ENCODE peak calls at places on chromosomes 13 and 19, in ten cellular contexts. One of them, this sample, is unnamed.

GRCh38 chr19:2782357-2782935 is 627 bp downstream of the SGTA start:
- DNase-seq in PC-9: no peak
- DNase-seq in dorsolateral prefrontal cortex: no peak
- DNase-seq in cardiac muscle cell: no peak
- DNase-seq in A549: no peak
- DNase-seq in AG09319: no peak
- DNase-seq in upper lobe of right lung: no peak
- DNase-seq in neural crest cell: no peak
- DNase-seq in uterus: no peak
- DNase-seq in left ventricle myocardium inferior: no peak
- DNase-seq in this sample: peak

GRCh38 chr13:61756031-61756430 is 340.4 kb upstream of the PCDH20 start:
- DNase-seq in AG09319: no peak
- DNase-seq in neural crest cell: no peak
- DNase-seq in dorsolateral prefrontal cortex: no peak
- DNase-seq in cardiac muscle cell: no peak
- DNase-seq in uterus: no peak
- DNase-seq in left ventricle myocardium inferior: no peak
- DNase-seq in PC-9: no peak
- DNase-seq in A549: no peak
- DNase-seq in upper lobe of right lung: no peak
- DNase-seq in this sample: no peak

GRCh38 chr13:32309312-32309711 is 5.9 kb downstream of the ZAR1L start:
- DNase-seq in neural crest cell: no peak
- DNase-seq in PC-9: no peak
- DNase-seq in AG09319: no peak
- DNase-seq in upper lobe of right lung: no peak
- DNase-seq in left ventricle myocardium inferior: no peak
- DNase-seq in dorsolateral prefrontal cortex: no peak
- DNase-seq in A549: no peak
- DNase-seq in cardiac muscle cell: no peak
- DNase-seq in uterus: no peak
- DNase-seq in this sample: no peak

GRCh38 chr19:6186435-6186834 is 51.0 kb downstream of the ACSBG2 start:
- DNase-seq in neural crest cell: no peak
- DNase-seq in uterus: peak
- DNase-seq in PC-9: no peak
- DNase-seq in cardiac muscle cell: no peak
- DNase-seq in AG09319: no peak
- DNase-seq in left ventricle myocardium inferior: no peak
- DNase-seq in dorsolateral prefrontal cortex: no peak
- DNase-seq in A549: no peak
- DNase-seq in upper lobe of right lung: no peak
- DNase-seq in this sample: no peak

GRCh38 chr19:5430237-5430636 is 25.0 kb upstream of the ZNRF4 start:
- DNase-seq in PC-9: no peak
- DNase-seq in uterus: no peak
- DNase-seq in dorsolateral prefrontal cortex: no peak
- DNase-seq in neural crest cell: no peak
- DNase-seq in A549: no peak
- DNase-seq in left ventricle myocardium inferior: no peak
- DNase-seq in AG09319: no peak
- DNase-seq in upper lobe of right lung: no peak
- DNase-seq in cardiac muscle cell: no peak
- DNase-seq in this sample: no peak

GRCh38 chr13:75307370-75307984 is 174.5 kb downstream of the TBC1D4 start:
- DNase-seq in PC-9: no peak
- DNase-seq in AG09319: no peak
- DNase-seq in uterus: no peak
- DNase-seq in cardiac muscle cell: no peak
- DNase-seq in upper lobe of right lung: no peak
- DNase-seq in left ventricle myocardium inferior: no peak
- DNase-seq in A549: no peak
- DNase-seq in dorsolateral prefrontal cortex: no peak
- DNase-seq in neural crest cell: no peak
- DNase-seq in this sample: no peak

GRCh38 chr19:13396256-13397080 is 109.8 kb downstream of the CACNA1A start:
- DNase-seq in cardiac muscle cell: peak
- DNase-seq in PC-9: no peak
- DNase-seq in upper lobe of right lung: no peak
- DNase-seq in A549: peak
- DNase-seq in neural crest cell: peak
- DNase-seq in AG09319: peak
- DNase-seq in dorsolateral prefrontal cortex: peak
- DNase-seq in uterus: peak
- DNase-seq in left ventricle myocardium inferior: peak
- DNase-seq in this sample: peak

GRCh38 chr19:15231256-15231655 is 992 bp downstream of the EPHX3 start:
- DNase-seq in dorsolateral prefrontal cortex: no peak
- DNase-seq in neural crest cell: no peak
- DNase-seq in PC-9: peak
- DNase-seq in cardiac muscle cell: no peak
- DNase-seq in left ventricle myocardium inferior: no peak
- DNase-seq in uterus: no peak
- DNase-seq in upper lobe of right lung: no peak
- DNase-seq in AG09319: no peak
- DNase-seq in A549: no peak
- DNase-seq in this sample: no peak

GRCh38 chr19:17423429-17424208 is 3.8 kb downstream of the MVB12A start:
- DNase-seq in uterus: no peak
- DNase-seq in upper lobe of right lung: no peak
- DNase-seq in dorsolateral prefrontal cortex: no peak
- DNase-seq in A549: no peak
- DNase-seq in AG09319: no peak
- DNase-seq in cardiac muscle cell: no peak
- DNase-seq in left ventricle myocardium inferior: no peak
- DNase-seq in neural crest cell: no peak
- DNase-seq in PC-9: no peak
- DNase-seq in this sample: no peak

GRCh38 chr19:17420267-17420924 is 549 bp downstream of the MVB12A start:
- DNase-seq in AG09319: no peak
- DNase-seq in neural crest cell: peak
- DNase-seq in A549: peak
- DNase-seq in PC-9: no peak
- DNase-seq in cardiac muscle cell: peak
- DNase-seq in uterus: peak
- DNase-seq in dorsolateral prefrontal cortex: peak
- DNase-seq in upper lobe of right lung: peak
- DNase-seq in left ventricle myocardium inferior: peak
- DNase-seq in this sample: peak

GRCh38 chr19:17421942-17422341 is 2.1 kb downstream of the MVB12A start:
- DNase-seq in AG09319: no peak
- DNase-seq in PC-9: no peak
- DNase-seq in left ventricle myocardium inferior: no peak
- DNase-seq in upper lobe of right lung: no peak
- DNase-seq in cardiac muscle cell: no peak
- DNase-seq in dorsolateral prefrontal cortex: no peak
- DNase-seq in neural crest cell: no peak
- DNase-seq in uterus: no peak
- DNase-seq in A549: no peak
- DNase-seq in this sample: no peak

GRCh38 chr19:17429661-17430101 is 9.8 kb downstream of the MVB12A start:
- DNase-seq in AG09319: no peak
- DNase-seq in upper lobe of right lung: no peak
- DNase-seq in cardiac muscle cell: no peak
- DNase-seq in uterus: peak
- DNase-seq in A549: no peak
- DNase-seq in PC-9: no peak
- DNase-seq in left ventricle myocardium inferior: no peak
- DNase-seq in dorsolateral prefrontal cortex: peak
- DNase-seq in neural crest cell: no peak
- DNase-seq in this sample: no peak

GRCh38 chr19:17424743-17425365 is 5.0 kb downstream of the MVB12A start:
- DNase-seq in dorsolateral prefrontal cortex: no peak
- DNase-seq in uterus: no peak
- DNase-seq in left ventricle myocardium inferior: no peak
- DNase-seq in neural crest cell: peak
- DNase-seq in PC-9: no peak
- DNase-seq in upper lobe of right lung: no peak
- DNase-seq in A549: peak
- DNase-seq in cardiac muscle cell: peak
- DNase-seq in AG09319: no peak
- DNase-seq in this sample: peak
- TF ChIP-seq CTCF in dorsolateral prefrontal cortex: peak
- TF ChIP-seq CTCF in uterus: peak
- TF ChIP-seq CTCF in left ventricle myocardium inferior: peak
- TF ChIP-seq CTCF in neural crest cell: peak
- TF ChIP-seq CTCF in PC-9: peak
- TF ChIP-seq CTCF in upper lobe of right lung: peak
- TF ChIP-seq CTCF in A549: peak
- TF ChIP-seq CTCF in cardiac muscle cell: peak
- TF ChIP-seq CTCF in AG09319: peak
- TF ChIP-seq CTCF in this sample: peak

GRCh38 chr13:105139380-105140285 is 1395.8 kb downstream of the EFNB2 start:
- DNase-seq in AG09319: no peak
- DNase-seq in A549: peak
- DNase-seq in PC-9: peak
- DNase-seq in upper lobe of right lung: peak
- DNase-seq in dorsolateral prefrontal cortex: peak
- DNase-seq in uterus: no peak
- DNase-seq in left ventricle myocardium inferior: peak
- DNase-seq in cardiac muscle cell: peak
- DNase-seq in neural crest cell: no peak
- DNase-seq in this sample: peak
- TF ChIP-seq CTCF in AG09319: no peak
- TF ChIP-seq CTCF in A549: peak
- TF ChIP-seq CTCF in PC-9: peak
- TF ChIP-seq CTCF in upper lobe of right lung: peak
- TF ChIP-seq CTCF in dorsolateral prefrontal cortex: no peak
- TF ChIP-seq CTCF in uterus: no peak
- TF ChIP-seq CTCF in left ventricle myocardium inferior: peak
- TF ChIP-seq CTCF in cardiac muscle cell: peak
- TF ChIP-seq CTCF in neural crest cell: no peak
- TF ChIP-seq CTCF in this sample: peak

GRCh38 chr19:29256516-29256915 is 43.6 kb upstream of the UQCRFS1 start:
- DNase-seq in upper lobe of right lung: peak
- DNase-seq in AG09319: no peak
- DNase-seq in left ventricle myocardium inferior: no peak
- DNase-seq in uterus: no peak
- DNase-seq in cardiac muscle cell: no peak
- DNase-seq in PC-9: no peak
- DNase-seq in neural crest cell: no peak
- DNase-seq in A549: no peak
- DNase-seq in dorsolateral prefrontal cortex: no peak
- DNase-seq in this sample: no peak

GRCh38 chr19:29262085-29262484 is 49.1 kb upstream of the UQCRFS1 start:
- DNase-seq in dorsolateral prefrontal cortex: no peak
- DNase-seq in cardiac muscle cell: no peak
- DNase-seq in upper lobe of right lung: no peak
- DNase-seq in uterus: no peak
- DNase-seq in A549: no peak
- DNase-seq in AG09319: no peak
- DNase-seq in left ventricle myocardium inferior: no peak
- DNase-seq in neural crest cell: no peak
- DNase-seq in PC-9: no peak
- DNase-seq in this sample: no peak

GRCh38 chr19:29260477-29261317 is 47.7 kb upstream of the UQCRFS1 start:
- DNase-seq in upper lobe of right lung: no peak
- DNase-seq in neural crest cell: peak
- DNase-seq in A549: peak
- DNase-seq in left ventricle myocardium inferior: no peak
- DNase-seq in dorsolateral prefrontal cortex: peak
- DNase-seq in AG09319: no peak
- DNase-seq in cardiac muscle cell: peak
- DNase-seq in uterus: no peak
- DNase-seq in PC-9: no peak
- DNase-seq in this sample: peak

GRCh38 chr19:29259867-29260281 is 46.9 kb upstream of the UQCRFS1 start:
- DNase-seq in left ventricle myocardium inferior: no peak
- DNase-seq in upper lobe of right lung: no peak
- DNase-seq in PC-9: no peak
- DNase-seq in uterus: no peak
- DNase-seq in cardiac muscle cell: peak
- DNase-seq in neural crest cell: no peak
- DNase-seq in A549: no peak
- DNase-seq in dorsolateral prefrontal cortex: no peak
- DNase-seq in AG09319: no peak
- DNase-seq in this sample: no peak

GRCh38 chr19:29259153-29259552 is 46.2 kb upstream of the UQCRFS1 start:
- DNase-seq in dorsolateral prefrontal cortex: no peak
- DNase-seq in PC-9: no peak
- DNase-seq in upper lobe of right lung: no peak
- DNase-seq in A549: peak
- DNase-seq in AG09319: no peak
- DNase-seq in cardiac muscle cell: no peak
- DNase-seq in neural crest cell: no peak
- DNase-seq in left ventricle myocardium inferior: no peak
- DNase-seq in uterus: no peak
- DNase-seq in this sample: no peak
- TF ChIP-seq CTCF in dorsolateral prefrontal cortex: no peak
- TF ChIP-seq CTCF in PC-9: peak
- TF ChIP-seq CTCF in upper lobe of right lung: no peak
- TF ChIP-seq CTCF in A549: peak
- TF ChIP-seq CTCF in AG09319: peak
- TF ChIP-seq CTCF in cardiac muscle cell: peak
- TF ChIP-seq CTCF in neural crest cell: peak
- TF ChIP-seq CTCF in left ventricle myocardium inferior: no peak
- TF ChIP-seq CTCF in uterus: no peak
- TF ChIP-seq CTCF in this sample: no peak

GRCh38 chr19:19111967-19112580 is 26.2 kb downstream of the TMEM161A start:
- DNase-seq in PC-9: no peak
- DNase-seq in upper lobe of right lung: no peak
- DNase-seq in uterus: no peak
- DNase-seq in cardiac muscle cell: no peak
- DNase-seq in neural crest cell: no peak
- DNase-seq in left ventricle myocardium inferior: no peak
- DNase-seq in AG09319: no peak
- DNase-seq in A549: no peak
- DNase-seq in dorsolateral prefrontal cortex: no peak
- DNase-seq in this sample: no peak

GRCh38 chr19:19113040-19113541 is 25.2 kb downstream of the TMEM161A start:
- DNase-seq in cardiac muscle cell: peak
- DNase-seq in uterus: no peak
- DNase-seq in PC-9: peak
- DNase-seq in AG09319: no peak
- DNase-seq in A549: peak
- DNase-seq in upper lobe of right lung: no peak
- DNase-seq in neural crest cell: no peak
- DNase-seq in left ventricle myocardium inferior: no peak
- DNase-seq in dorsolateral prefrontal cortex: no peak
- DNase-seq in this sample: peak

GRCh38 chr19:19119325-19120237 is 18.7 kb downstream of the TMEM161A start:
- DNase-seq in PC-9: no peak
- DNase-seq in uterus: no peak
- DNase-seq in neural crest cell: no peak
- DNase-seq in AG09319: no peak
- DNase-seq in dorsolateral prefrontal cortex: no peak
- DNase-seq in upper lobe of right lung: no peak
- DNase-seq in cardiac muscle cell: no peak
- DNase-seq in left ventricle myocardium inferior: no peak
- DNase-seq in A549: no peak
- DNase-seq in this sample: no peak

GRCh38 chr19:19120308-19121156 is 17.7 kb downstream of the TMEM161A start:
- DNase-seq in uterus: peak
- DNase-seq in dorsolateral prefrontal cortex: no peak
- DNase-seq in AG09319: no peak
- DNase-seq in neural crest cell: peak
- DNase-seq in upper lobe of right lung: no peak
- DNase-seq in A549: peak
- DNase-seq in PC-9: peak
- DNase-seq in cardiac muscle cell: peak
- DNase-seq in left ventricle myocardium inferior: no peak
- DNase-seq in this sample: peak

DNA sequence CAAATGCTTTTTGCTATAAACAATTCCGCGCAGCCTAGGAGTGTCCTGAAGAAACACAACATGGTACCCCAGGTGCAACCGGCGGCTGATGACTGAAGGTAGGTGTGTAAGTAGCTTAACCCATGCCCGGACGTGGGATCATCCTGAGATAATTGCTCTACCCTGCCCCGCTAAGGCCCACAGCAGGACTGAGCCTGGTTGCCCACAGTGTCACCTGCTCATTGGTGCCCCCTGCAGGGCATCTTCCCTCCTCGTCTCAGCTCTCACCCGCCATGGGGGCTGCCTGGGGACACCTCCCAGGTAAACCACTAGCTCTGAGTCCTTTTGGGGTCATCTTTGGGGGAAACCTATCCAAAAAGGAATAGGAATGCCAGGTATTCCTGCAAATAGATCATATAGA is 22.3 kb downstream of the TMEM161A start:
- DNase-seq in A549: peak
- DNase-seq in cardiac muscle cell: peak
- DNase-seq in upper lobe of right lung: peak
- DNase-seq in dorsolateral prefrontal cortex: no peak
- DNase-seq in AG09319: no peak
- DNase-seq in uterus: no peak
- DNase-seq in left ventricle myocardium inferior: no peak
- DNase-seq in PC-9: no peak
- DNase-seq in neural crest cell: peak
- DNase-seq in this sample: peak
- TF ChIP-seq CTCF in A549: peak
- TF ChIP-seq CTCF in cardiac muscle cell: peak
- TF ChIP-seq CTCF in upper lobe of right lung: peak
- TF ChIP-seq CTCF in dorsolateral prefrontal cortex: peak
- TF ChIP-seq CTCF in AG09319: peak
- TF ChIP-seq CTCF in uterus: no peak
- TF ChIP-seq CTCF in left ventricle myocardium inferior: peak
- TF ChIP-seq CTCF in PC-9: peak
- TF ChIP-seq CTCF in neural crest cell: peak
- TF ChIP-seq CTCF in this sample: peak